ENCODE peak calls at places on chromosomes 7 and 10, in six cellular contexts. One of them, this sample, is unnamed.

GRCh38 chr10:30591249-30591670 is 38.3 kb downstream of the LYZL2 start:
- DNase-seq in MV-4-11: peak
- DNase-seq in SJSA1: no peak
- DNase-seq in SW480: peak
- DNase-seq in M059J: peak
- DNase-seq in T-helper 2 cell: peak
- DNase-seq in this sample: peak

GRCh38 chr10:90418869-90419652 is 438.8 kb downstream of the HTR7 start:
- DNase-seq in SW480: no peak
- DNase-seq in M059J: peak
- DNase-seq in SJSA1: peak
- DNase-seq in MV-4-11: peak
- DNase-seq in T-helper 2 cell: no peak
- DNase-seq in this sample: peak

GRCh38 chr10:129888784-129889616 is 75.1 kb downstream of the EBF3 start:
- DNase-seq in M059J: peak
- DNase-seq in T-helper 2 cell: peak
- DNase-seq in SJSA1: no peak
- DNase-seq in SW480: peak
- DNase-seq in MV-4-11: no peak
- DNase-seq in this sample: peak

GRCh38 chr10:129523031-129523722 is 56.1 kb downstream of the MGMT start:
- DNase-seq in MV-4-11: no peak
- DNase-seq in T-helper 2 cell: no peak
- DNase-seq in M059J: no peak
- DNase-seq in SW480: no peak
- DNase-seq in SJSA1: peak
- DNase-seq in this sample: no peak

GRCh38 chr7:120709931-120710330 is 148.0 kb downstream of the TSPAN12 start:
- DNase-seq in M059J: no peak
- DNase-seq in T-helper 2 cell: no peak
- DNase-seq in SW480: no peak
- DNase-seq in SJSA1: no peak
- DNase-seq in MV-4-11: no peak
- DNase-seq in this sample: no peak

GRCh38 chr7:114922151-114922651 is 307 bp downstream of the MDFIC start:
- DNase-seq in MV-4-11: no peak
- DNase-seq in SJSA1: peak
- DNase-seq in T-helper 2 cell: peak
- DNase-seq in M059J: peak
- DNase-seq in SW480: no peak
- DNase-seq in this sample: no peak

GRCh38 chr7:10211861-10212260 is 761.8 kb upstream of the PHF14 start:
- DNase-seq in MV-4-11: no peak
- DNase-seq in SW480: no peak
- DNase-seq in T-helper 2 cell: no peak
- DNase-seq in M059J: no peak
- DNase-seq in SJSA1: no peak
- DNase-seq in this sample: no peak

GRCh38 chr7:32163141-32163806 is 93.1 kb upstream of the PDE1C start:
- DNase-seq in T-helper 2 cell: no peak
- DNase-seq in MV-4-11: no peak
- DNase-seq in SJSA1: peak
- DNase-seq in M059J: peak
- DNase-seq in SW480: peak
- DNase-seq in this sample: peak

GRCh38 chr7:44257618-44258422 is 57.0 kb downstream of the YKT6 start:
- DNase-seq in MV-4-11: peak
- DNase-seq in M059J: peak
- DNase-seq in SJSA1: peak
- DNase-seq in SW480: peak
- DNase-seq in T-helper 2 cell: peak
- DNase-seq in this sample: no peak

GRCh38 chr7:140403878-140404564 is at the start of gene RAB19:
- DNase-seq in M059J: no peak
- DNase-seq in SJSA1: no peak
- DNase-seq in T-helper 2 cell: peak
- DNase-seq in SW480: peak
- DNase-seq in MV-4-11: no peak
- DNase-seq in this sample: no peak

GRCh38 chr7:79403879-79404278 is 49.6 kb downstream of the MAGI2 start:
- DNase-seq in MV-4-11: no peak
- DNase-seq in T-helper 2 cell: no peak
- DNase-seq in M059J: no peak
- DNase-seq in SW480: no peak
- DNase-seq in SJSA1: no peak
- DNase-seq in this sample: no peak

GRCh38 chr10:77836299-77836820 is 90.2 kb downstream of the DLG5 start:
- DNase-seq in SJSA1: no peak
- DNase-seq in SW480: no peak
- DNase-seq in T-helper 2 cell: peak
- DNase-seq in M059J: no peak
- DNase-seq in MV-4-11: peak
- DNase-seq in this sample: no peak

GRCh38 chr10:32982293-32982709 is 24.3 kb upstream of the ITGB1 start:
- DNase-seq in T-helper 2 cell: no peak
- DNase-seq in SW480: no peak
- DNase-seq in MV-4-11: no peak
- DNase-seq in M059J: peak
- DNase-seq in SJSA1: peak
- DNase-seq in this sample: peak